ENCODE peak calls at places on chromosomes 12 and 14, in eight cellular contexts. W, P, V, K, X, I, R and H are unnamed samples.

GRCh38 chr12:32010631-32011030 is 51.4 kb downstream of the RESF1 start:
- DNase-seq in V (no peak), I (no peak), X (no peak), K (no peak), W (no peak), P (no peak), R (no peak), H (no peak)

GRCh38 chr12:14394317-14395058 is 29.0 kb downstream of the ATF7IP start:
- DNase-seq in W (no peak), K (peak; percentile 69), I (peak; percentile 79), V (peak; percentile 79), R (peak; percentile 65), P (peak; percentile 63), X (peak; percentile 51), H (peak; percentile 93)

GRCh38 chr14:55245657-55246268 is 25.5 kb upstream of the FBXO34 start:
- DNase-seq in W (no peak), I (peak; percentile 21), P (peak; percentile 49), K (peak; percentile 25), V (peak; percentile 64), X (no peak), R (no peak), H (peak; percentile 16)

GRCh38 chr12:131803995-131804521 is 24.1 kb upstream of the MMP17 start:
- DNase-seq in X (no peak), R (no peak), P (peak; percentile 79), K (no peak), W (no peak), I (no peak), V (no peak), H (no peak)

GRCh38 chr12:108381793-108382436 is 42.8 kb upstream of the CMKLR1 start:
- DNase-seq in R (no peak), I (no peak), V (peak; percentile 68), P (peak; percentile 14), X (no peak), K (no peak), W (peak; percentile 70), H (no peak)

GRCh38 chr12:70243510-70244331 is 488 bp downstream of the CNOT2 start:
- DNase-seq in R (no peak), K (peak; percentile 43), I (peak; percentile 13), V (peak; percentile 69), W (peak; percentile 76), P (peak; percentile 73), X (peak; percentile 83), H (no peak)

GRCh38 chr12:120960657-120961056 is 17.7 kb upstream of the HNF1A start:
- DNase-seq in I (no peak), R (no peak), W (no peak), V (no peak), K (no peak), X (no peak), P (no peak), H (no peak)

GRCh38 chr14:61080591-61081010 is 99.6 kb downstream of the SLC38A6 start:
- DNase-seq in W (no peak), V (peak; percentile 15), I (no peak), P (no peak), X (no peak), K (no peak), R (peak; percentile 53), H (peak; percentile 80)

GRCh38 chr14:31297701-31298344 is 90.2 kb upstream of the HECTD1 start:
- DNase-seq in V (no peak), R (no peak), P (no peak), W (no peak), X (no peak), I (no peak), K (no peak), H (no peak)

GRCh38 chr12:101186291-101186690 is 23.7 kb downstream of the SLC5A8 start:
- DNase-seq in V (no peak), W (no peak), I (no peak), P (no peak), X (no peak), K (no peak), R (no peak), H (no peak)

GRCh38 chr12:75587340-75588106 is 76.1 kb upstream of the KRR1 start:
- DNase-seq in V (no peak), I (no peak), K (no peak), W (no peak), R (no peak), P (no peak), X (no peak), H (no peak)

GRCh38 chr12:14843425-14843887 is at the start of gene ART4:
- DNase-seq in V (no peak), W (no peak), P (peak; percentile 96), K (peak; percentile 71), X (peak; percentile 15), R (no peak), I (no peak), H (no peak)

GRCh38 chr12:105106621-105107020 is 910 bp upstream of the WASHC4 start:
- DNase-seq in K (no peak), I (no peak), R (no peak), V (no peak), X (no peak), W (no peak), P (no peak), H (no peak)

GRCh38 chr12:65655074-65655493 is 169.2 kb upstream of the HMGA2 start:
- DNase-seq in K (no peak), P (peak; percentile 59), V (no peak), I (no peak), X (peak; percentile 53), R (no peak), W (no peak), H (no peak)

GRCh38 chr12:108573310-108573709 is 10.9 kb downstream of the ISCU start:
- DNase-seq in W (no peak), X (no peak), P (no peak), K (no peak), V (no peak), R (peak; percentile 69), I (no peak), H (no peak)

GRCh38 chr12:3107954-3108353 is 30.8 kb downstream of the TSPAN9 start:
- DNase-seq in I (no peak), X (no peak), K (no peak), P (no peak), W (no peak), V (no peak), R (no peak), H (no peak)

GRCh38 chr12:128818065-128819022 is 5.4 kb downstream of the SLC15A4 start:
- DNase-seq in V (no peak), W (no peak), I (no peak), R (no peak), P (no peak), X (no peak), K (no peak), H (no peak)

GRCh38 chr12:32134144-32134888 is 27.7 kb downstream of the BICD1 start:
- DNase-seq in K (no peak), V (peak; percentile 50), X (no peak), R (peak; percentile 61), I (no peak), P (peak; percentile 49), W (no peak), H (no peak)

GRCh38 chr14:55699131-55700057 is 119.4 kb downstream of the KTN1 start:
- DNase-seq in V (peak; percentile 56), X (no peak), P (peak; percentile 30), R (no peak), W (no peak), I (no peak), K (peak; percentile 6), H (no peak)

GRCh38 chr14:65290830-65291229 is 121.7 kb upstream of the FUT8 start:
- DNase-seq in W (no peak), V (no peak), K (peak; percentile 68), X (no peak), I (peak; percentile 93), R (no peak), P (peak; percentile 8), H (no peak)

GRCh38 chr14:33596211-33597080 is 354.4 kb downstream of the EGLN3 start:
- DNase-seq in R (no peak), V (no peak), P (peak; percentile 42), K (no peak), W (no peak), I (no peak), X (no peak), H (no peak)
- TF ChIP-seq EZH2 in R (no peak), V (no peak), P (no peak), K (no peak), W (no peak), I (no peak), X (no peak), H (no peak)

DNA sequence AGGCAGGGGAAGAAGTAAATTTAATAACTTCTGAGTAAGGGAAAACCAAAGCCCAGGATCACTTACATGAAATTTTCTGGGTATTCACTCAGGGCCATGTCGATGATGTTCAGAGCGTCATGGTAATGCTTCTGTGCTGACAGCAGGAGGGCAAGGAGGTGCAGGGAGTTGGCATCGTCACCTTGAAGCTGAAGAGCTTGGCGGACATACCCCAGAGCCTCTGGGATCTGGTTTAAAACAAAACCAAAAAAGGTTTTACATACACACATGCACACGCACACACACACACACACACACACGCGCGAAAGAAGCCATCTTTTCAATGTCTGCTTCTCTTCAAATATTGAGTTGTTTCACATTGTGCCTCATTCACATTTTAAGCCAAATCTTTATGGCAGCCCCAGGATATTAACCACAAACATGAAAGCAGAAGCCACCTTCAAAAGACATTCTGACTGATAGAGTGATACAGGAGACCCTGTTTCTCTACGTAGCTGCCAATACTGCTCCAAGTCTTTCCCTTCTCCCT is 172.2 kb downstream of the TTC7B start:
- DNase-seq in W (no peak), X (no peak), P (no peak), K (no peak), R (no peak), I (no peak), V (no peak), H (no peak)
- TF ChIP-seq POLR2AphosphoS5 in W (no peak), X (no peak), P (no peak), K (no peak), R (no peak), I (no peak), V (no peak), H (no peak)

GRCh38 chr12:117360222-117360550 is 1.2 kb downstream of the NOS1 start:
- DNase-seq in R (no peak), V (peak; percentile 51), P (no peak), W (peak; percentile 79), X (no peak), I (no peak), K (no peak), H (no peak)

GRCh38 chr12:117361905-117362304 is 479 bp upstream of the NOS1 start:
- DNase-seq in X (no peak), W (no peak), R (no peak), P (no peak), V (peak; percentile 37), I (no peak), K (no peak), H (no peak)

GRCh38 chr12:117359029-117359845 is 2.2 kb downstream of the NOS1 start:
- DNase-seq in V (peak; percentile 21), K (no peak), P (no peak), W (no peak), R (no peak), I (no peak), X (no peak), H (no peak)

GRCh38 chr12:117361312-117361670 is at the start of gene NOS1:
- DNase-seq in R (no peak), P (no peak), V (peak; percentile 70), W (peak; percentile 62), I (no peak), K (no peak), X (no peak), H (no peak)

GRCh38 chr12:117360551-117361311 is 695 bp downstream of the NOS1 start:
- DNase-seq in I (no peak), P (no peak), W (peak; percentile 81), V (peak; percentile 70), K (no peak), X (no peak), R (no peak), H (no peak)
- TF ChIP-seq EZH2 in I (no peak), P (peak; percentile 87), W (peak; percentile 69), V (peak; percentile 73), K (no peak), X (no peak), R (no peak), H (no peak)

GRCh38 chr12:59046763-59047534 is 126.6 kb upstream of the LRIG3 start:
- DNase-seq in X (no peak), I (no peak), P (peak; percentile 29), R (no peak), V (no peak), W (no peak), K (no peak), H (no peak)
- TF ChIP-seq POLR2AphosphoS5 in X (no peak), I (no peak), P (no peak), R (no peak), V (no peak), W (no peak), K (no peak), H (no peak)